ENCODE peak calls at places on chromosomes 3 and 15, in eight cellular contexts. S, T, W, Q, V, B, L and K are unnamed samples.

GRCh38 chr3:115713247-115713646 is 89.9 kb downstream of the GAP43 start:
- DNase-seq in T (no peak), S (no peak), V (no peak), W (no peak), Q (no peak), B (no peak), L (no peak), K (no peak)

GRCh38 chr3:167656821-167657220 is 3.1 kb upstream of the WDR49 start:
- DNase-seq in Q (no peak), T (no peak), V (no peak), W (no peak), B (no peak), S (no peak), L (no peak), K (no peak)

GRCh38 chr3:42655980-42656679 is 2.6 kb downstream of the ZBTB47 start:
- DNase-seq in S (no peak), Q (peak; percentile 39), B (peak; percentile 54), V (peak; percentile 31), L (no peak), W (no peak), T (no peak), K (no peak)

GRCh38 chr3:172357850-172358754 is 90.2 kb downstream of the GHSR start:
- DNase-seq in S (no peak), W (no peak), Q (no peak), V (no peak), T (no peak), B (no peak), L (no peak), K (no peak)

GRCh38 chr15:26674467-26674866 is 98.4 kb downstream of the GABRB3 start:
- DNase-seq in W (no peak), T (no peak), S (no peak), V (no peak), L (no peak), Q (no peak), B (no peak), K (no peak)

GRCh38 chr3:98843301-98843959 is 58.1 kb downstream of the DCBLD2 start:
- DNase-seq in Q (no peak), V (no peak), W (no peak), L (no peak), B (no peak), S (no peak), T (no peak), K (no peak)

GRCh38 chr15:36527512-36528162 is 51.8 kb upstream of the CDIN1 start:
- DNase-seq in V (no peak), S (no peak), W (no peak), Q (no peak), B (no peak), T (no peak), L (no peak), K (no peak)

GRCh38 chr15:69118089-69118488 is 42.3 kb upstream of the GLCE start:
- DNase-seq in Q (no peak), B (no peak), T (no peak), S (no peak), L (no peak), V (no peak), W (no peak), K (no peak)

GRCh38 chr3:14789640-14790285 is 29.0 kb upstream of the FGD5 start:
- DNase-seq in S (no peak), V (no peak), L (no peak), Q (no peak), B (no peak), W (no peak), T (no peak), K (no peak)

GRCh38 chr15:88256261-88257230 is at the start of gene NTRK3:
- DNase-seq in T (no peak), W (no peak), V (no peak), Q (no peak), S (no peak), B (no peak), L (no peak), K (no peak)

GRCh38 chr3:169091196-169091595 is 572.3 kb downstream of the MECOM start:
- DNase-seq in Q (no peak), B (no peak), L (no peak), W (no peak), S (no peak), V (no peak), T (no peak), K (no peak)

GRCh38 chr15:33671456-33671855 is 296.8 kb upstream of the CHRM5 start:
- DNase-seq in T (no peak), V (no peak), S (no peak), W (no peak), Q (no peak), L (no peak), B (no peak), K (no peak)

GRCh38 chr3:4514321-4514720 is 21.2 kb downstream of the ITPR1 start:
- DNase-seq in T (no peak), Q (no peak), W (no peak), B (no peak), S (no peak), V (no peak), L (no peak), K (no peak)

GRCh38 chr3:175605851-175606250 is 746.7 kb downstream of the NAALADL2 start:
- DNase-seq in T (no peak), B (no peak), L (no peak), Q (no peak), S (no peak), V (no peak), W (no peak), K (no peak)

GRCh38 chr3:156594229-156594683 is 39.3 kb upstream of the SSR3 start:
- DNase-seq in Q (no peak), V (no peak), T (no peak), W (no peak), L (no peak), B (no peak), S (no peak), K (no peak)

GRCh38 chr15:96746621-96747155 is 416.2 kb downstream of the NR2F2 start:
- DNase-seq in W (no peak), S (no peak), L (no peak), T (no peak), V (no peak), Q (no peak), B (no peak), K (no peak)

GRCh38 chr15:40762919-40763800 is 708 bp upstream of the GCHFR start:
- DNase-seq in W (peak; percentile 54), L (no peak), Q (peak; percentile 88), V (peak; percentile 80), B (peak; percentile 71), S (peak; percentile 16), T (peak; percentile 69), K (peak; percentile 81)

GRCh38 chr3:187997946-187998561 is 155.9 kb upstream of the LPP start:
- DNase-seq in Q (no peak), B (no peak), S (no peak), V (no peak), T (no peak), L (no peak), W (no peak), K (no peak)

GRCh38 chr15:80204231-80204630 is 47.8 kb downstream of the CTXND1 start:
- DNase-seq in T (no peak), B (no peak), S (no peak), L (no peak), Q (no peak), W (no peak), V (no peak), K (no peak)

GRCh38 chr3:122694966-122695365 is 14.3 kb downstream of the PARP14 start:
- DNase-seq in Q (no peak), W (no peak), V (no peak), T (no peak), S (no peak), B (no peak), L (no peak), K (no peak)

GRCh38 chr15:80202641-80203360 is 49.2 kb downstream of the CTXND1 start:
- DNase-seq in V (no peak), B (no peak), S (no peak), W (no peak), T (no peak), L (no peak), Q (no peak), K (no peak)

GRCh38 chr15:57510647-57511046 is 81.1 kb upstream of the MYZAP start:
- DNase-seq in V (no peak), S (no peak), L (no peak), Q (no peak), T (peak; percentile 80), B (peak; percentile 81), W (no peak), K (no peak)

GRCh38 chr15:63553388-63553791 is 43.8 kb upstream of the FBXL22 start:
- DNase-seq in L (peak; percentile 53), S (no peak), T (peak; percentile 56), B (peak; percentile 91), V (no peak), Q (no peak), W (no peak), K (no peak)

GRCh38 chr3:57951106-57951882 is 56.9 kb upstream of the FLNB start:
- DNase-seq in L (peak; percentile 44), B (peak; percentile 96), V (peak; percentile 48), W (no peak), S (no peak), Q (no peak), T (no peak), K (no peak)

GRCh38 chr3:12944413-12944812 is 103.0 kb upstream of the RPL32 start:
- DNase-seq in L (no peak), W (no peak), B (no peak), S (no peak), V (no peak), Q (no peak), T (no peak), K (no peak)

GRCh38 chr3:191336833-191337232 is 6.5 kb upstream of the UTS2B start:
- DNase-seq in L (no peak), T (no peak), S (no peak), Q (no peak), W (no peak), V (no peak), B (no peak), K (no peak)

GRCh38 chr15:98070132-98070531 is 109.6 kb downstream of the ARRDC4 start:
- DNase-seq in Q (no peak), S (no peak), T (no peak), V (no peak), B (no peak), W (no peak), L (no peak), K (no peak)

GRCh38 chr3:28912120-28912885 is 368.6 kb upstream of the RBMS3 start:
- DNase-seq in W (no peak), S (no peak), V (no peak), Q (no peak), T (no peak), B (no peak), L (no peak), K (no peak)